ENCODE peak calls at places on chromosomes 5 and 9, in five cellular contexts. One of them, this sample, is unnamed.

GRCh38 chr9:65437724-65438123 is 152.7 kb upstream of the FOXD4L5 start:
- DNase-seq in AG09319: no peak
- DNase-seq in DMS53: no peak
- DNase-seq in frontal cortex: no peak
- DNase-seq in NCI-H187: no peak
- DNase-seq in this sample: no peak

GRCh38 chr5:124528838-124529237 is 217.6 kb downstream of the ZNF608 start:
- DNase-seq in AG09319: no peak
- DNase-seq in DMS53: no peak
- DNase-seq in frontal cortex: no peak
- DNase-seq in NCI-H187: no peak
- DNase-seq in this sample: no peak

GRCh38 chr9:91421022-91421765 is 2.4 kb downstream of the NFIL3 start:
- DNase-seq in AG09319: no peak
- DNase-seq in DMS53: no peak
- DNase-seq in NCI-H187: no peak
- DNase-seq in frontal cortex: peak
- DNase-seq in this sample: no peak

GRCh38 chr9:109793196-109793595 is 13.2 kb downstream of the PALM2AKAP2 start:
- DNase-seq in NCI-H187: no peak
- DNase-seq in DMS53: peak
- DNase-seq in AG09319: peak
- DNase-seq in frontal cortex: no peak
- DNase-seq in this sample: no peak

GRCh38 chr5:179118756-179119414 is 58.7 kb downstream of the ZNF354C start:
- DNase-seq in DMS53: no peak
- DNase-seq in AG09319: no peak
- DNase-seq in frontal cortex: no peak
- DNase-seq in NCI-H187: no peak
- DNase-seq in this sample: no peak

GRCh38 chr5:134437340-134438267 is 25.9 kb upstream of the CDKN2AIPNL start:
- DNase-seq in frontal cortex: no peak
- DNase-seq in AG09319: no peak
- DNase-seq in NCI-H187: no peak
- DNase-seq in DMS53: no peak
- DNase-seq in this sample: no peak

GRCh38 chr9:103798620-103799019 is 295.5 kb upstream of the SMC2 start:
- DNase-seq in frontal cortex: no peak
- DNase-seq in DMS53: peak
- DNase-seq in AG09319: no peak
- DNase-seq in NCI-H187: no peak
- DNase-seq in this sample: no peak

GRCh38 chr9:92671323-92671722 is 1.4 kb upstream of the IPPK start:
- DNase-seq in AG09319: no peak
- DNase-seq in DMS53: peak
- DNase-seq in frontal cortex: no peak
- DNase-seq in NCI-H187: no peak
- DNase-seq in this sample: no peak

GRCh38 chr5:137791387-137791786 is 37.2 kb upstream of the HNRNPA0 start:
- DNase-seq in DMS53: no peak
- DNase-seq in NCI-H187: no peak
- DNase-seq in AG09319: no peak
- DNase-seq in frontal cortex: no peak
- DNase-seq in this sample: no peak

GRCh38 chr9:94980947-94981632 is 254.6 kb downstream of the AOPEP start:
- DNase-seq in NCI-H187: no peak
- DNase-seq in AG09319: no peak
- DNase-seq in DMS53: no peak
- DNase-seq in frontal cortex: no peak
- DNase-seq in this sample: no peak

GRCh38 chr5:39355324-39355723 is 9.0 kb downstream of the C9 start:
- DNase-seq in DMS53: peak
- DNase-seq in NCI-H187: no peak
- DNase-seq in frontal cortex: no peak
- DNase-seq in AG09319: no peak
- DNase-seq in this sample: no peak

GRCh38 chr5:146541956-146542849 is 26.2 kb upstream of the GPR151 start:
- DNase-seq in frontal cortex: peak
- DNase-seq in NCI-H187: peak
- DNase-seq in DMS53: peak
- DNase-seq in AG09319: peak
- DNase-seq in this sample: peak

GRCh38 chr9:108622467-108622866 is 233.3 kb downstream of the ACTL7B start:
- DNase-seq in frontal cortex: no peak
- DNase-seq in AG09319: no peak
- DNase-seq in DMS53: no peak
- DNase-seq in NCI-H187: no peak
- DNase-seq in this sample: no peak

GRCh38 chr5:179680780-179681411 is at the start of gene CBY3:
- DNase-seq in frontal cortex: no peak
- DNase-seq in AG09319: no peak
- DNase-seq in DMS53: no peak
- DNase-seq in NCI-H187: no peak
- DNase-seq in this sample: no peak

GRCh38 chr5:61967681-61968080 is 338.3 kb upstream of the KIF2A start:
- DNase-seq in NCI-H187: no peak
- DNase-seq in DMS53: no peak
- DNase-seq in frontal cortex: no peak
- DNase-seq in AG09319: no peak
- DNase-seq in this sample: no peak

GRCh38 chr5:45454114-45454513 is 242.1 kb downstream of the HCN1 start:
- DNase-seq in DMS53: peak
- DNase-seq in NCI-H187: no peak
- DNase-seq in AG09319: no peak
- DNase-seq in frontal cortex: peak
- DNase-seq in this sample: no peak

GRCh38 chr5:125888358-125888757 is 534.9 kb upstream of the GRAMD2B start:
- DNase-seq in DMS53: no peak
- DNase-seq in NCI-H187: no peak
- DNase-seq in AG09319: no peak
- DNase-seq in frontal cortex: no peak
- DNase-seq in this sample: no peak

GRCh38 chr9:86721843-86722705 is 225.2 kb downstream of the GAS1 start:
- DNase-seq in NCI-H187: no peak
- DNase-seq in AG09319: peak
- DNase-seq in frontal cortex: no peak
- DNase-seq in DMS53: no peak
- DNase-seq in this sample: no peak

GRCh38 chr5:1874820-1875219 is 7.9 kb downstream of the IRX4 start:
- DNase-seq in AG09319: no peak
- DNase-seq in frontal cortex: no peak
- DNase-seq in DMS53: no peak
- DNase-seq in NCI-H187: peak
- DNase-seq in this sample: no peak

GRCh38 chr5:114361724-114362196 is at the start of gene KCNN2:
- DNase-seq in NCI-H187: peak
- DNase-seq in frontal cortex: peak
- DNase-seq in DMS53: peak
- DNase-seq in AG09319: peak
- DNase-seq in this sample: peak

GRCh38 chr9:21812945-21813568 is 10.6 kb downstream of the MTAP start:
- DNase-seq in frontal cortex: peak
- DNase-seq in NCI-H187: peak
- DNase-seq in AG09319: no peak
- DNase-seq in DMS53: peak
- DNase-seq in this sample: no peak

GRCh38 chr9:2620876-2621677 is 510 bp upstream of the VLDLR start:
- DNase-seq in frontal cortex: peak
- DNase-seq in DMS53: peak
- DNase-seq in AG09319: peak
- DNase-seq in NCI-H187: peak
- DNase-seq in this sample: peak

GRCh38 chr5:157366741-157367684 is 93.0 kb upstream of the NIPAL4 start:
- DNase-seq in AG09319: peak
- DNase-seq in frontal cortex: no peak
- DNase-seq in DMS53: peak
- DNase-seq in NCI-H187: no peak
- DNase-seq in this sample: no peak

GRCh38 chr5:136979131-136979530 is 520.0 kb downstream of the SPOCK1 start:
- DNase-seq in AG09319: no peak
- DNase-seq in DMS53: no peak
- DNase-seq in frontal cortex: no peak
- DNase-seq in NCI-H187: no peak
- DNase-seq in this sample: no peak

GRCh38 chr9:38621434-38622082 is 1.2 kb upstream of the ANKRD18A start:
- DNase-seq in frontal cortex: no peak
- DNase-seq in DMS53: peak
- DNase-seq in NCI-H187: peak
- DNase-seq in AG09319: no peak
- DNase-seq in this sample: no peak

GRCh38 chr5:151328734-151329133 is 18.6 kb downstream of the SLC36A2 start:
- DNase-seq in NCI-H187: no peak
- DNase-seq in frontal cortex: no peak
- DNase-seq in DMS53: no peak
- DNase-seq in AG09319: no peak
- DNase-seq in this sample: no peak

GRCh38 chr5:127805448-127805847 is 102.3 kb downstream of the CCDC192 start:
- DNase-seq in DMS53: no peak
- DNase-seq in NCI-H187: no peak
- DNase-seq in AG09319: no peak
- DNase-seq in frontal cortex: no peak
- DNase-seq in this sample: no peak

GRCh38 chr5:172636279-172637050 is 4.6 kb upstream of the NEURL1B start:
- DNase-seq in NCI-H187: no peak
- DNase-seq in frontal cortex: no peak
- DNase-seq in DMS53: no peak
- DNase-seq in AG09319: no peak
- DNase-seq in this sample: no peak

GRCh38 chr9:21015122-21015815 is 16.2 kb downstream of the HACD4 start:
- DNase-seq in NCI-H187: no peak
- DNase-seq in DMS53: no peak
- DNase-seq in AG09319: no peak
- DNase-seq in frontal cortex: no peak
- DNase-seq in this sample: no peak

GRCh38 chr5:149671544-149671943 is 58.6 kb upstream of the PPARGC1B start:
- DNase-seq in NCI-H187: no peak
- DNase-seq in DMS53: peak
- DNase-seq in AG09319: no peak
- DNase-seq in frontal cortex: no peak
- DNase-seq in this sample: no peak

GRCh38 chr5:56025303-56025885 is 30.6 kb upstream of the IL6ST start:
- DNase-seq in frontal cortex: no peak
- DNase-seq in NCI-H187: no peak
- DNase-seq in DMS53: peak
- DNase-seq in AG09319: no peak
- DNase-seq in this sample: no peak

GRCh38 chr5:71830626-71831539 is 111.8 kb downstream of the CARTPT start:
- DNase-seq in frontal cortex: peak
- DNase-seq in AG09319: peak
- DNase-seq in DMS53: no peak
- DNase-seq in NCI-H187: peak
- DNase-seq in this sample: peak

GRCh38 chr5:164355267-164355830 is 849.9 kb downstream of the MAT2B start:
- DNase-seq in DMS53: no peak
- DNase-seq in NCI-H187: no peak
- DNase-seq in AG09319: no peak
- DNase-seq in frontal cortex: no peak
- DNase-seq in this sample: no peak

GRCh38 chr5:172943283-172943841 is 15.9 kb upstream of the RPL26L1 start:
- DNase-seq in frontal cortex: no peak
- DNase-seq in DMS53: no peak
- DNase-seq in AG09319: no peak
- DNase-seq in NCI-H187: no peak
- DNase-seq in this sample: no peak

GRCh38 chr9:92747459-92748232 is 17.0 kb downstream of the BICD2 start:
- DNase-seq in NCI-H187: no peak
- DNase-seq in DMS53: no peak
- DNase-seq in frontal cortex: no peak
- DNase-seq in AG09319: no peak
- DNase-seq in this sample: no peak

GRCh38 chr5:174426388-174426787 is 298.0 kb upstream of the MSX2 start:
- DNase-seq in NCI-H187: no peak
- DNase-seq in AG09319: no peak
- DNase-seq in DMS53: no peak
- DNase-seq in frontal cortex: no peak
- DNase-seq in this sample: no peak

GRCh38 chr5:34545164-34545563 is 111.0 kb upstream of the RAI14 start:
- DNase-seq in AG09319: no peak
- DNase-seq in frontal cortex: no peak
- DNase-seq in DMS53: no peak
- DNase-seq in NCI-H187: no peak
- DNase-seq in this sample: no peak